ENCODE peak calls at places on chromosome 20, in five cellular contexts. V, Q, G, W and M are unnamed samples.

GRCh38 chr20:58639182-58640146 is 11.6 kb upstream of the STX16 start:
- DNase-seq in V (peak), Q (no peak), G (no peak), W (no peak), M (no peak)

GRCh38 chr20:36646678-36647077 is 682 bp upstream of the SLA2 start:
- DNase-seq in V (no peak), Q (no peak), G (no peak), W (no peak), M (no peak)

GRCh38 chr20:36407196-36407733 is 101.1 kb downstream of the DLGAP4 start:
- DNase-seq in V (peak), Q (peak), G (peak), W (no peak), M (peak)

GRCh38 chr20:22499475-22500174 is 84.7 kb downstream of the FOXA2 start:
- DNase-seq in V (no peak), Q (no peak), G (no peak), W (no peak), M (no peak)

GRCh38 chr20:62641749-62642665 is at the start of gene SLCO4A1:
- DNase-seq in V (peak), Q (peak), G (no peak), W (peak), M (no peak)

GRCh38 chr20:19626896-19627295 is 131.2 kb upstream of the RIN2 start:
- DNase-seq in V (peak), Q (peak), G (peak), W (no peak), M (no peak)

GRCh38 chr20:63128367-63128766 is 87.6 kb downstream of the YTHDF1 start:
- DNase-seq in V (no peak), Q (no peak), G (no peak), W (no peak), M (no peak)

GRCh38 chr20:47795214-47795667 is 10.0 kb upstream of the SULF2 start:
- DNase-seq in V (no peak), Q (no peak), G (no peak), W (no peak), M (no peak)

GRCh38 chr20:58852559-58853271 is at the start of gene GNAS:
- DNase-seq in V (peak), Q (peak), G (peak), W (peak), M (peak)

GRCh38 chr20:63484236-63484635 is 11.8 kb upstream of the KCNQ2 start:
- DNase-seq in V (no peak), Q (no peak), G (no peak), W (no peak), M (no peak)

GRCh38 chr20:1861996-1862664 is 33.1 kb upstream of the SIRPA start:
- DNase-seq in V (no peak), Q (no peak), G (no peak), W (no peak), M (no peak)

GRCh38 chr20:39534846-39535245 is 572.7 kb downstream of the DHX35 start:
- DNase-seq in V (no peak), Q (no peak), G (no peak), W (no peak), M (no peak)

GRCh38 chr20:63394069-63394468 is 32.9 kb upstream of the CHRNA4 start:
- DNase-seq in V (peak), Q (no peak), G (no peak), W (no peak), M (no peak)

GRCh38 chr20:36929290-36929689 is 22.2 kb downstream of the SAMHD1 start:
- DNase-seq in V (peak), Q (peak), G (peak), W (no peak), M (peak)

GRCh38 chr20:47358672-47359532 is 2.4 kb upstream of the ZMYND8 start:
- DNase-seq in V (peak), Q (peak), G (peak), W (no peak), M (peak)

GRCh38 chr20:53660078-53660909 is 66.7 kb upstream of the ZNF217 start:
- DNase-seq in V (peak), Q (peak), G (no peak), W (no peak), M (no peak)

GRCh38 chr20:20273281-20273680 is 94.6 kb upstream of the INSM1 start:
- DNase-seq in V (no peak), Q (no peak), G (no peak), W (no peak), M (no peak)

GRCh38 chr20:62778601-62779416 is 17.5 kb upstream of the MRGBP start:
- DNase-seq in V (no peak), Q (no peak), G (no peak), W (no peak), M (no peak)

GRCh38 chr20:4901031-4901818 is 100.1 kb downstream of the SLC23A2 start:
- DNase-seq in V (no peak), Q (no peak), G (no peak), W (no peak), M (no peak)

GRCh38 chr20:63736893-63737689 is 627 bp downstream of the LIME1 start:
- DNase-seq in V (no peak), Q (no peak), G (no peak), W (no peak), M (no peak)

GRCh38 chr20:50721881-50722281 is 9.5 kb upstream of the PARD6B start:
- DNase-seq in V (peak), Q (no peak), G (peak), W (no peak), M (no peak)

GRCh38 chr20:6909608-6910007 is 142.1 kb downstream of the BMP2 start:
- DNase-seq in V (no peak), Q (no peak), G (no peak), W (no peak), M (no peak)

GRCh38 chr20:57393321-57394086 is 2.3 kb downstream of the RBM38 start:
- DNase-seq in V (no peak), Q (no peak), G (no peak), W (no peak), M (no peak)

GRCh38 chr20:47354710-47355488 is 1.6 kb downstream of the ZMYND8 start:
- DNase-seq in V (peak), Q (peak), G (no peak), W (no peak), M (no peak)

GRCh38 chr20:54928564-54928963 is 453.2 kb downstream of the DOK5 start:
- DNase-seq in V (no peak), Q (no peak), G (no peak), W (no peak), M (no peak)

GRCh38 chr20:44601801-44602204 is 19.4 kb downstream of the PKIG start:
- DNase-seq in V (peak), Q (peak), G (no peak), W (no peak), M (peak)

GRCh38 chr20:61184194-61184593 is 67.9 kb upstream of the CDH4 start:
- DNase-seq in V (no peak), Q (no peak), G (no peak), W (no peak), M (no peak)

GRCh38 chr20:11511816-11512215 is 405.9 kb upstream of the BTBD3 start:
- DNase-seq in V (no peak), Q (no peak), G (no peak), W (no peak), M (no peak)

GRCh38 chr20:46519678-46520077 is 6.3 kb upstream of the ZNF334 start:
- DNase-seq in V (no peak), Q (no peak), G (no peak), W (no peak), M (no peak)

GRCh38 chr20:25282796-25283195 is 34.9 kb downstream of the PYGB start:
- DNase-seq in V (no peak), Q (no peak), G (no peak), W (no peak), M (no peak)

GRCh38 chr20:57717797-57718196 is 8.0 kb upstream of the PMEPA1 start:
- DNase-seq in V (peak), Q (no peak), G (no peak), W (no peak), M (no peak)

GRCh38 chr20:31670371-31671228 is 32.9 kb downstream of the COX4I2 start:
- DNase-seq in V (peak), Q (peak), G (peak), W (no peak), M (no peak)

GRCh38 chr20:51828762-51829161 is 26.4 kb upstream of the SALL4 start:
- DNase-seq in V (no peak), Q (no peak), G (peak), W (no peak), M (no peak)

GRCh38 chr20:36575066-36575743 is 1.8 kb downstream of the TGIF2 start:
- DNase-seq in V (peak), Q (peak), G (peak), W (no peak), M (no peak)

GRCh38 chr20:37298190-37298939 is 8.9 kb downstream of the MANBAL start:
- DNase-seq in V (peak), Q (peak), G (peak), W (no peak), M (peak)

GRCh38 chr20:20017001-20017851 is at the start of gene NAA20:
- DNase-seq in V (peak), Q (peak), G (peak), W (peak), M (peak)